ENCODE peak calls at places on chromosomes 6 and 20, in nine cellular contexts. One of them, this sample, is unnamed.

GRCh38 chr6:15287670-15288069 is 41.8 kb downstream of the JARID2 start:
- DNase-seq in cardiac muscle cell: no peak
- DNase-seq in HepG2: no peak
- DNase-seq in psoas muscle: no peak
- DNase-seq in cardiac fibroblast: no peak
- DNase-seq in GM13976: peak
- DNase-seq in lower lobe of right lung: no peak
- DNase-seq in tibial artery: no peak
- DNase-seq in progenitor cell of endocrine pancreas: no peak
- DNase-seq in this sample: peak

GRCh38 chr6:135165031-135165430 is 16.1 kb upstream of the MYB start:
- DNase-seq in cardiac muscle cell: no peak
- DNase-seq in HepG2: no peak
- DNase-seq in psoas muscle: no peak
- DNase-seq in cardiac fibroblast: no peak
- DNase-seq in GM13976: no peak
- DNase-seq in lower lobe of right lung: no peak
- DNase-seq in tibial artery: no peak
- DNase-seq in progenitor cell of endocrine pancreas: no peak
- DNase-seq in this sample: no peak

GRCh38 chr20:44637490-44638372 is 13.8 kb downstream of the ADA start:
- DNase-seq in cardiac muscle cell: peak
- DNase-seq in HepG2: no peak
- DNase-seq in psoas muscle: peak
- DNase-seq in cardiac fibroblast: peak
- DNase-seq in GM13976: no peak
- DNase-seq in lower lobe of right lung: no peak
- DNase-seq in tibial artery: peak
- DNase-seq in progenitor cell of endocrine pancreas: no peak
- DNase-seq in this sample: no peak

GRCh38 chr6:40912158-40912946 is 126.7 kb downstream of the UNC5CL start:
- DNase-seq in cardiac muscle cell: peak
- DNase-seq in HepG2: peak
- DNase-seq in psoas muscle: peak
- DNase-seq in cardiac fibroblast: peak
- DNase-seq in GM13976: peak
- DNase-seq in lower lobe of right lung: no peak
- DNase-seq in tibial artery: no peak
- DNase-seq in progenitor cell of endocrine pancreas: no peak
- DNase-seq in this sample: peak

GRCh38 chr6:31401403-31401802 is 2.0 kb upstream of the MICA start:
- DNase-seq in cardiac muscle cell: peak
- DNase-seq in HepG2: peak
- DNase-seq in psoas muscle: peak
- DNase-seq in cardiac fibroblast: peak
- DNase-seq in GM13976: no peak
- DNase-seq in lower lobe of right lung: no peak
- DNase-seq in tibial artery: peak
- DNase-seq in progenitor cell of endocrine pancreas: no peak
- DNase-seq in this sample: no peak

GRCh38 chr6:167855825-167856425 is 29.2 kb downstream of the AFDN start:
- DNase-seq in cardiac muscle cell: peak
- DNase-seq in HepG2: peak
- DNase-seq in psoas muscle: no peak
- DNase-seq in cardiac fibroblast: peak
- DNase-seq in GM13976: no peak
- DNase-seq in lower lobe of right lung: no peak
- DNase-seq in tibial artery: no peak
- DNase-seq in progenitor cell of endocrine pancreas: no peak
- DNase-seq in this sample: no peak

GRCh38 chr6:48036316-48036715 is 74.7 kb downstream of the PTCHD4 start:
- DNase-seq in cardiac muscle cell: peak
- DNase-seq in HepG2: peak
- DNase-seq in psoas muscle: no peak
- DNase-seq in cardiac fibroblast: peak
- DNase-seq in GM13976: no peak
- DNase-seq in lower lobe of right lung: no peak
- DNase-seq in tibial artery: no peak
- DNase-seq in progenitor cell of endocrine pancreas: no peak
- DNase-seq in this sample: no peak

GRCh38 chr6:74408844-74409243 is 712.8 kb downstream of the CD109 start:
- DNase-seq in cardiac muscle cell: peak
- DNase-seq in HepG2: no peak
- DNase-seq in psoas muscle: no peak
- DNase-seq in cardiac fibroblast: no peak
- DNase-seq in GM13976: no peak
- DNase-seq in lower lobe of right lung: no peak
- DNase-seq in tibial artery: no peak
- DNase-seq in progenitor cell of endocrine pancreas: no peak
- DNase-seq in this sample: no peak

GRCh38 chr6:144647971-144648651 is 363.0 kb downstream of the UTRN start:
- DNase-seq in cardiac muscle cell: no peak
- DNase-seq in HepG2: peak
- DNase-seq in psoas muscle: no peak
- DNase-seq in cardiac fibroblast: no peak
- DNase-seq in GM13976: no peak
- DNase-seq in lower lobe of right lung: no peak
- DNase-seq in tibial artery: no peak
- DNase-seq in progenitor cell of endocrine pancreas: no peak
- DNase-seq in this sample: no peak
- TF ChIP-seq CTCF in cardiac muscle cell: no peak
- TF ChIP-seq CTCF in HepG2: peak
- TF ChIP-seq CTCF in psoas muscle: no peak
- TF ChIP-seq CTCF in cardiac fibroblast: no peak
- TF ChIP-seq CTCF in GM13976: no peak
- TF ChIP-seq CTCF in lower lobe of right lung: no peak
- TF ChIP-seq CTCF in tibial artery: no peak
- TF ChIP-seq CTCF in progenitor cell of endocrine pancreas: no peak
- TF ChIP-seq CTCF in this sample: no peak

GRCh38 chr6:18118330-18118729 is 4.1 kb downstream of the NHLRC1 start:
- DNase-seq in cardiac muscle cell: no peak
- DNase-seq in HepG2: no peak
- DNase-seq in psoas muscle: no peak
- DNase-seq in cardiac fibroblast: no peak
- DNase-seq in GM13976: no peak
- DNase-seq in lower lobe of right lung: no peak
- DNase-seq in tibial artery: no peak
- DNase-seq in progenitor cell of endocrine pancreas: no peak
- DNase-seq in this sample: no peak

GRCh38 chr6:18121580-18122127 is 823 bp downstream of the NHLRC1 start:
- DNase-seq in cardiac muscle cell: no peak
- DNase-seq in HepG2: peak
- DNase-seq in psoas muscle: no peak
- DNase-seq in cardiac fibroblast: no peak
- DNase-seq in GM13976: peak
- DNase-seq in lower lobe of right lung: peak
- DNase-seq in tibial artery: no peak
- DNase-seq in progenitor cell of endocrine pancreas: no peak
- DNase-seq in this sample: no peak

GRCh38 chr6:18119236-18119635 is 3.2 kb downstream of the NHLRC1 start:
- DNase-seq in cardiac muscle cell: no peak
- DNase-seq in HepG2: no peak
- DNase-seq in psoas muscle: no peak
- DNase-seq in cardiac fibroblast: no peak
- DNase-seq in GM13976: no peak
- DNase-seq in lower lobe of right lung: no peak
- DNase-seq in tibial artery: no peak
- DNase-seq in progenitor cell of endocrine pancreas: no peak
- DNase-seq in this sample: no peak

GRCh38 chr6:18126116-18126515 is 3.6 kb upstream of the NHLRC1 start:
- DNase-seq in cardiac muscle cell: peak
- DNase-seq in HepG2: no peak
- DNase-seq in psoas muscle: no peak
- DNase-seq in cardiac fibroblast: peak
- DNase-seq in GM13976: no peak
- DNase-seq in lower lobe of right lung: no peak
- DNase-seq in tibial artery: no peak
- DNase-seq in progenitor cell of endocrine pancreas: no peak
- DNase-seq in this sample: no peak

DNA sequence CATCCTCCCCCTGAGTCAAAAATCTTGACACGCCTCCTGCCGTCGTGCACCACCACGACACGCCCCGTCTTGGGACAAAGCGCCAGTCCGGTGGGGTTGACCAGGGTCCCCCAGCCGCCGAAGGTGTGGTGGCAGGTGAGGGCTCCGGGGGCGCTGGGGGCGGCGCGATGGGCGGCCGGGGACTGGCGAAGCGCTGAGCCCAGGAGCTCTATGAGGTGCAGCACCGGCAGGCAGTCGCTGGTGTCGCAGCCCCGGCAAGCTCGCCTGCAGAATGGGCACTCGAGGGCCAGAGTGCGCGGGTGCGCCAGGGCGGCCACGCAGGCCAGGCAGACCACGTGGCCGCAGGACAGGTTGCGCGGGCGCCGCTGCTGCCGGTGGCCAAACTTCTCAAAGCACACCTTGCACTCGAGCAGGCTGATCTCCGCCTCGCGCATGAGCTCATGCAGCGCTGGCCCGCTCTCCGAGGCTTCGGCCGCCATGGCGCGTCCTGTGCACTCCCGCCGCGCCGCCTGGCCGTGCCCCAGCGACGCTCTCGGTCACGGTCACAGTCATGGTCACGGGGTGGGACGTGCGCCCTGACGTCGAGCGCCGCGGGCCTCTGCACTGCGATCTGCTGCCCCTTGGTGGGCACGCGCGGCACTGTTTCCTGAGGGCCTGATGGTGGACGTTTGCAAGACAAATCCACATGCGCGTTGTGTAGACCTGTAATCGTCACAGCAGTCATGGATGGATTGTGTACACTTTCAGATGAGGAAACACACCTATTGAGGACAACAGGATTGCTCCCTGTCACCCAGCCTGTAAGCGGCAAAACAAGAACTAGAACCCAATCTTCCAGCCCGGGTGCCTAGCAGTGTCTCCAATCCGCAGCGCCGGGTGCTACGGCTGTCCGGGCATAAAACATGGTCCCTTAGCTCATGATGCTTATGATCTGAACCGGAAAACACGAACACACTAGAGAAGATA is at the start of gene NHLRC1:
- DNase-seq in cardiac muscle cell: peak
- DNase-seq in HepG2: peak
- DNase-seq in psoas muscle: peak
- DNase-seq in cardiac fibroblast: peak
- DNase-seq in GM13976: peak
- DNase-seq in lower lobe of right lung: peak
- DNase-seq in tibial artery: peak
- DNase-seq in progenitor cell of endocrine pancreas: peak
- DNase-seq in this sample: peak
- TF ChIP-seq CTCF in cardiac muscle cell: peak
- TF ChIP-seq CTCF in HepG2: peak
- TF ChIP-seq CTCF in psoas muscle: peak
- TF ChIP-seq CTCF in cardiac fibroblast: peak
- TF ChIP-seq CTCF in GM13976: peak
- TF ChIP-seq CTCF in lower lobe of right lung: peak
- TF ChIP-seq CTCF in tibial artery: peak
- TF ChIP-seq CTCF in progenitor cell of endocrine pancreas: peak
- TF ChIP-seq CTCF in this sample: peak

GRCh38 chr20:38164624-38165088 is 414 bp downstream of the TGM2 start:
- DNase-seq in cardiac muscle cell: no peak
- DNase-seq in HepG2: no peak
- DNase-seq in psoas muscle: no peak
- DNase-seq in cardiac fibroblast: no peak
- DNase-seq in GM13976: no peak
- DNase-seq in lower lobe of right lung: no peak
- DNase-seq in tibial artery: no peak
- DNase-seq in progenitor cell of endocrine pancreas: no peak
- DNase-seq in this sample: no peak

GRCh38 chr20:38166707-38167233 is 1.7 kb upstream of the TGM2 start:
- DNase-seq in cardiac muscle cell: no peak
- DNase-seq in HepG2: no peak
- DNase-seq in psoas muscle: no peak
- DNase-seq in cardiac fibroblast: no peak
- DNase-seq in GM13976: no peak
- DNase-seq in lower lobe of right lung: no peak
- DNase-seq in tibial artery: peak
- DNase-seq in progenitor cell of endocrine pancreas: no peak
- DNase-seq in this sample: no peak

GRCh38 chr20:38165966-38166706 is 1.1 kb upstream of the TGM2 start:
- DNase-seq in cardiac muscle cell: peak
- DNase-seq in HepG2: peak
- DNase-seq in psoas muscle: no peak
- DNase-seq in cardiac fibroblast: peak
- DNase-seq in GM13976: no peak
- DNase-seq in lower lobe of right lung: no peak
- DNase-seq in tibial artery: peak
- DNase-seq in progenitor cell of endocrine pancreas: no peak
- DNase-seq in this sample: no peak

GRCh38 chr20:38164069-38164468 is 1.0 kb downstream of the TGM2 start:
- DNase-seq in cardiac muscle cell: no peak
- DNase-seq in HepG2: no peak
- DNase-seq in psoas muscle: no peak
- DNase-seq in cardiac fibroblast: no peak
- DNase-seq in GM13976: no peak
- DNase-seq in lower lobe of right lung: no peak
- DNase-seq in tibial artery: peak
- DNase-seq in progenitor cell of endocrine pancreas: no peak
- DNase-seq in this sample: no peak

GRCh38 chr20:38165089-38165965 is at the start of gene TGM2:
- DNase-seq in cardiac muscle cell: peak
- DNase-seq in HepG2: peak
- DNase-seq in psoas muscle: peak
- DNase-seq in cardiac fibroblast: peak
- DNase-seq in GM13976: peak
- DNase-seq in lower lobe of right lung: peak
- DNase-seq in tibial artery: peak
- DNase-seq in progenitor cell of endocrine pancreas: peak
- DNase-seq in this sample: peak
- TF ChIP-seq CTCF in cardiac muscle cell: peak
- TF ChIP-seq CTCF in HepG2: peak
- TF ChIP-seq CTCF in psoas muscle: peak
- TF ChIP-seq CTCF in cardiac fibroblast: peak
- TF ChIP-seq CTCF in GM13976: peak
- TF ChIP-seq CTCF in lower lobe of right lung: peak
- TF ChIP-seq CTCF in tibial artery: peak
- TF ChIP-seq CTCF in progenitor cell of endocrine pancreas: peak
- TF ChIP-seq CTCF in this sample: peak

GRCh38 chr6:56552212-56553130 is 90.2 kb downstream of the DST start:
- DNase-seq in cardiac muscle cell: peak
- DNase-seq in HepG2: no peak
- DNase-seq in psoas muscle: no peak
- DNase-seq in cardiac fibroblast: peak
- DNase-seq in GM13976: no peak
- DNase-seq in lower lobe of right lung: no peak
- DNase-seq in tibial artery: no peak
- DNase-seq in progenitor cell of endocrine pancreas: no peak
- DNase-seq in this sample: no peak

GRCh38 chr6:56547687-56548086 is 95.0 kb downstream of the DST start:
- DNase-seq in cardiac muscle cell: no peak
- DNase-seq in HepG2: no peak
- DNase-seq in psoas muscle: no peak
- DNase-seq in cardiac fibroblast: no peak
- DNase-seq in GM13976: no peak
- DNase-seq in lower lobe of right lung: no peak
- DNase-seq in tibial artery: no peak
- DNase-seq in progenitor cell of endocrine pancreas: no peak
- DNase-seq in this sample: no peak

GRCh38 chr6:56550307-56550706 is 92.4 kb downstream of the DST start:
- DNase-seq in cardiac muscle cell: peak
- DNase-seq in HepG2: no peak
- DNase-seq in psoas muscle: no peak
- DNase-seq in cardiac fibroblast: no peak
- DNase-seq in GM13976: no peak
- DNase-seq in lower lobe of right lung: no peak
- DNase-seq in tibial artery: no peak
- DNase-seq in progenitor cell of endocrine pancreas: no peak
- DNase-seq in this sample: no peak

GRCh38 chr6:56551409-56552120 is 91.1 kb downstream of the DST start:
- DNase-seq in cardiac muscle cell: no peak
- DNase-seq in HepG2: peak
- DNase-seq in psoas muscle: no peak
- DNase-seq in cardiac fibroblast: no peak
- DNase-seq in GM13976: no peak
- DNase-seq in lower lobe of right lung: no peak
- DNase-seq in tibial artery: no peak
- DNase-seq in progenitor cell of endocrine pancreas: no peak
- DNase-seq in this sample: no peak

DNA sequence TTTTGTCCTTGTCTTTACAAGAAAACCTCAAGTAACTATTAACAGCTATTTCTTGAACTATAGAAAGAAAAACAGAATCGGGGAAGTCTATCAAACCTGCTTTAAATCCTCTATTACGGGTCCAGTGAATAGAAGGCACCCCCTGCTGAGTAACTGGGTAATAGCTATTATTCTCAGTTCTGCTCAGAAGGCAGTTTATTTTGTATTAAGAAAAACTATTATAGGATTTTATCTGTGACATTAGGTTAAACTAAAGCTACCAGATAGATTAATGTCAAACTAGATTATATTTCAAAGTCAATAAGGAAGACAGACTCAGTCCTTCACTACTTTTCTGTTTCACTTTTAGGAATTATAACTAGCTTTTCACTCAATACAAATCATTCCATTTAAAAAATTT is 93.7 kb downstream of the DST start:
- DNase-seq in cardiac muscle cell: peak
- DNase-seq in HepG2: no peak
- DNase-seq in psoas muscle: no peak
- DNase-seq in cardiac fibroblast: peak
- DNase-seq in GM13976: no peak
- DNase-seq in lower lobe of right lung: no peak
- DNase-seq in tibial artery: no peak
- DNase-seq in progenitor cell of endocrine pancreas: no peak
- DNase-seq in this sample: no peak
- TF ChIP-seq CTCF in cardiac muscle cell: peak
- TF ChIP-seq CTCF in HepG2: peak
- TF ChIP-seq CTCF in psoas muscle: no peak
- TF ChIP-seq CTCF in cardiac fibroblast: peak
- TF ChIP-seq CTCF in GM13976: no peak
- TF ChIP-seq CTCF in lower lobe of right lung: peak
- TF ChIP-seq CTCF in tibial artery: peak
- TF ChIP-seq CTCF in progenitor cell of endocrine pancreas: peak
- TF ChIP-seq CTCF in this sample: peak